ENCODE peak calls at places on chromosome 14, in ten cellular contexts. I is astrocyte of the spinal cord; E is upper lobe of left lung; Q is neural progenitor cell; V is heart left ventricle; T is endothelial cell of umbilical vein; O is aorta; F is PC-9; P is effector CD4-positive, alpha-beta T cell; G is stimulated activated CD4-positive, alpha-beta T cell treated with anti-CD3 and anti-CD28 coated beads, TNF-alpha, amount 100 ng/mL, for 4 hours. R is an unnamed sample.

GRCh38 chr14:69712217-69712565 is 54.8 kb upstream of the SRSF5 start:
- DNase-seq in I (peak), E (no peak), Q (no peak), V (no peak), T (no peak), O (no peak), F (no peak), P (no peak), G (no peak), R (no peak)

GRCh38 chr14:99687284-99688209 is 3.4 kb downstream of the CYP46A1 start:
- DNase-seq in I (no peak), E (no peak), Q (peak), V (no peak), T (no peak), O (peak), F (peak), P (no peak), G (no peak), R (no peak)

GRCh38 chr14:54568821-54569591 is 2.1 kb downstream of the SAMD4A start:
- DNase-seq in I (no peak), E (no peak), Q (peak), V (peak), T (no peak), O (peak), F (no peak), P (no peak), G (no peak), R (peak)

GRCh38 chr14:71355324-71356201 is 448.3 kb downstream of the PCNX1 start:
- DNase-seq in I (peak), E (no peak), Q (no peak), V (peak), T (peak), O (no peak), F (no peak), P (no peak), G (no peak), R (no peak)

GRCh38 chr14:99604766-99605298 is 825 bp upstream of the CCDC85C start:
- DNase-seq in I (peak), E (peak), Q (peak), V (no peak), T (peak), O (no peak), F (no peak), P (no peak), G (no peak), R (no peak)

GRCh38 chr14:96304956-96305355 is 48.9 kb downstream of the BDKRB1 start:
- DNase-seq in I (no peak), E (no peak), Q (peak), V (no peak), T (no peak), O (no peak), F (no peak), P (no peak), G (no peak), R (no peak)

GRCh38 chr14:85439696-85440328 is 90.1 kb upstream of the FLRT2 start:
- DNase-seq in I (peak), E (no peak), Q (no peak), V (no peak), T (peak), O (no peak), F (no peak), P (no peak), G (no peak), R (peak)

GRCh38 chr14:90518941-90519256 is 122.1 kb downstream of the CALM1 start:
- DNase-seq in I (no peak), E (no peak), Q (peak), V (peak), T (peak), O (peak), F (no peak), P (peak), G (peak), R (no peak)

GRCh38 chr14:71324767-71325272 is 417.6 kb downstream of the PCNX1 start:
- DNase-seq in I (no peak), E (no peak), Q (peak), V (no peak), T (no peak), O (no peak), F (peak), P (peak), G (peak), R (peak)

GRCh38 chr14:74539503-74539902 is 45.9 kb downstream of the ISCA2 start:
- DNase-seq in I (no peak), E (no peak), Q (no peak), V (no peak), T (no peak), O (peak), F (no peak), P (no peak), G (no peak), R (no peak)

GRCh38 chr14:57275023-57275664 is 6.4 kb downstream of the AP5M1 start:
- DNase-seq in I (no peak), E (no peak), Q (no peak), V (no peak), T (no peak), O (no peak), F (no peak), P (no peak), G (no peak), R (peak)

GRCh38 chr14:25394356-25394755 is 344.4 kb upstream of the STXBP6 start:
- DNase-seq in I (no peak), E (no peak), Q (no peak), V (no peak), T (no peak), O (no peak), F (no peak), P (no peak), G (no peak), R (no peak)

GRCh38 chr14:103103461-103104388 is 9.2 kb downstream of the EXOC3L4 start:
- DNase-seq in I (no peak), E (peak), Q (no peak), V (no peak), T (no peak), O (no peak), F (peak), P (no peak), G (no peak), R (no peak)

GRCh38 chr14:78863143-78863542 is 693.0 kb downstream of the NRXN3 start:
- DNase-seq in I (peak), E (no peak), Q (peak), V (no peak), T (peak), O (no peak), F (peak), P (no peak), G (no peak), R (peak)

GRCh38 chr14:92625213-92625612 is 111.6 kb downstream of the RIN3 start:
- DNase-seq in I (peak), E (no peak), Q (no peak), V (no peak), T (no peak), O (no peak), F (no peak), P (no peak), G (no peak), R (peak)

GRCh38 chr14:104680806-104681688 is 8.4 kb upstream of the INF2 start:
- DNase-seq in I (peak), E (peak), Q (peak), V (peak), T (peak), O (no peak), F (peak), P (no peak), G (no peak), R (peak)

GRCh38 chr14:70096866-70097265 is 91.9 kb downstream of the SLC8A3 start:
- DNase-seq in I (no peak), E (no peak), Q (peak), V (no peak), T (peak), O (no peak), F (no peak), P (no peak), G (no peak), R (peak)

GRCh38 chr14:59090572-59090971 is 97.9 kb upstream of the DAAM1 start:
- DNase-seq in I (no peak), E (no peak), Q (no peak), V (no peak), T (no peak), O (no peak), F (no peak), P (no peak), G (no peak), R (no peak)